ENCODE peak calls at places on chromosomes 16 and 17, in ten cellular contexts. W is psoas muscle, N is right atrium auricular region, O is CD14-positive monocyte, Z is ovary, U is MCF 10A, J is omental fat pad, V is endothelial cell, F is AG04449, P is fibroblast of lung. G is an unnamed sample.

GRCh38 chr16:88066680-88067529 is 115.7 kb downstream of the BANP start:
- DNase-seq in W (peak), N (no peak), O (peak), Z (peak), U (no peak), J (no peak), V (no peak), F (no peak), P (no peak), G (peak)

GRCh38 chr16:81896902-81897301 is 114.4 kb downstream of the SDR42E1 start:
- DNase-seq in W (no peak), N (no peak), O (no peak), Z (no peak), U (peak), J (no peak), V (no peak), F (no peak), P (no peak), G (no peak)

GRCh38 chr16:79093554-79093967 is 507.0 kb downstream of the MAF start:
- DNase-seq in W (no peak), N (no peak), O (peak), Z (no peak), U (no peak), J (no peak), V (no peak), F (no peak), P (no peak), G (no peak)

GRCh38 chr16:12000032-12000431 is 23.5 kb downstream of the SNX29 start:
- DNase-seq in W (no peak), N (no peak), O (no peak), Z (no peak), U (no peak), J (no peak), V (no peak), F (no peak), P (no peak), G (no peak)

GRCh38 chr16:17289671-17290070 is 181.1 kb downstream of the XYLT1 start:
- DNase-seq in W (no peak), N (no peak), O (no peak), Z (no peak), U (no peak), J (no peak), V (no peak), F (no peak), P (no peak), G (no peak)

GRCh38 chr16:74757347-74757746 is 17.3 kb downstream of the FA2H start:
- DNase-seq in W (no peak), N (no peak), O (no peak), Z (no peak), U (no peak), J (no peak), V (no peak), F (no peak), P (no peak), G (no peak)

GRCh38 chr16:2686912-2687507 is 4.7 kb downstream of the KCTD5 start:
- DNase-seq in W (peak), N (no peak), O (peak), Z (no peak), U (no peak), J (no peak), V (no peak), F (no peak), P (no peak), G (no peak)

GRCh38 chr17:81510798-81511549 is 1.6 kb downstream of the ACTG1 start:
- DNase-seq in W (no peak), N (no peak), O (no peak), Z (peak), U (no peak), J (no peak), V (no peak), F (no peak), P (peak), G (peak)

GRCh38 chr17:79224476-79224875 is 149.9 kb downstream of the ENGASE start:
- DNase-seq in W (no peak), N (no peak), O (no peak), Z (no peak), U (no peak), J (no peak), V (no peak), F (no peak), P (no peak), G (no peak)

GRCh38 chr17:81527591-81528383 is at the start of gene FSCN2:
- DNase-seq in W (no peak), N (no peak), O (no peak), Z (no peak), U (no peak), J (no peak), V (no peak), F (no peak), P (no peak), G (no peak)

GRCh38 chr17:2157081-2157480 is 102.2 kb downstream of the HIC1 start:
- DNase-seq in W (no peak), N (peak), O (peak), Z (no peak), U (no peak), J (no peak), V (no peak), F (no peak), P (peak), G (no peak)

GRCh38 chr16:4372315-4372577 is 598 bp downstream of the VASN start:
- DNase-seq in W (no peak), N (no peak), O (no peak), Z (no peak), U (no peak), J (no peak), V (no peak), F (no peak), P (no peak), G (no peak)

GRCh38 chr17:58703137-58703846 is 10.9 kb downstream of the RAD51C start:
- DNase-seq in W (no peak), N (no peak), O (no peak), Z (no peak), U (peak), J (no peak), V (no peak), F (peak), P (peak), G (no peak)

GRCh38 chr17:1939979-1940809 is 84.9 kb downstream of the RTN4RL1 start:
- DNase-seq in W (peak), N (no peak), O (no peak), Z (no peak), U (no peak), J (no peak), V (no peak), F (no peak), P (no peak), G (no peak)

GRCh38 chr17:57523926-57524634 is 221.0 kb downstream of the CCDC182 start:
- DNase-seq in W (peak), N (no peak), O (no peak), Z (no peak), U (peak), J (no peak), V (no peak), F (no peak), P (peak), G (no peak)

GRCh38 chr17:61402073-61402541 is 2.5 kb downstream of the TBX2 start:
- DNase-seq in W (no peak), N (no peak), O (no peak), Z (peak), U (no peak), J (no peak), V (no peak), F (no peak), P (no peak), G (no peak)

GRCh38 chr17:38654411-38655398 is 20.1 kb downstream of the EPOP start:
- DNase-seq in W (no peak), N (no peak), O (no peak), Z (no peak), U (no peak), J (no peak), V (no peak), F (no peak), P (no peak), G (no peak)

GRCh38 chr16:2147981-2148671 is at the start of gene RAB26:
- DNase-seq in W (peak), N (peak), O (no peak), Z (peak), U (peak), J (no peak), V (no peak), F (no peak), P (peak), G (peak)

GRCh38 chr16:24075929-24076716 is 180.0 kb upstream of the CACNG3 start:
- DNase-seq in W (no peak), N (peak), O (no peak), Z (no peak), U (peak), J (no peak), V (no peak), F (no peak), P (no peak), G (no peak)

GRCh38 chr16:20647736-20648135 is 49.7 kb downstream of the ACSM1 start:
- DNase-seq in W (no peak), N (no peak), O (no peak), Z (no peak), U (no peak), J (no peak), V (no peak), F (no peak), P (no peak), G (no peak)

GRCh38 chr16:50281391-50282009 is 15.1 kb downstream of the ADCY7 start:
- DNase-seq in W (peak), N (no peak), O (peak), Z (no peak), U (no peak), J (no peak), V (no peak), F (no peak), P (no peak), G (peak)

GRCh38 chr17:81556863-81557262 is 4.7 kb upstream of the FAAP100 start:
- DNase-seq in W (peak), N (no peak), O (no peak), Z (no peak), U (no peak), J (no peak), V (no peak), F (no peak), P (no peak), G (no peak)

GRCh38 chr17:62085511-62086408 is 20.7 kb upstream of the MED13 start:
- DNase-seq in W (no peak), N (no peak), O (no peak), Z (no peak), U (no peak), J (no peak), V (no peak), F (no peak), P (peak), G (no peak)

GRCh38 chr17:75346906-75347305 is 57.7 kb upstream of the SLC25A19 start:
- DNase-seq in W (no peak), N (no peak), O (no peak), Z (no peak), U (peak), J (no peak), V (no peak), F (no peak), P (peak), G (no peak)

GRCh38 chr17:11720816-11721215 is 122.5 kb downstream of the DNAH9 start:
- DNase-seq in W (no peak), N (no peak), O (no peak), Z (no peak), U (no peak), J (no peak), V (no peak), F (no peak), P (no peak), G (no peak)

GRCh38 chr17:82693168-82693867 is 5.2 kb downstream of the RAB40B start:
- DNase-seq in W (peak), N (no peak), O (no peak), Z (no peak), U (no peak), J (no peak), V (no peak), F (no peak), P (no peak), G (peak)

GRCh38 chr16:10959161-10959560 is 14.8 kb downstream of the CLEC16A start:
- DNase-seq in W (no peak), N (no peak), O (no peak), Z (no peak), U (no peak), J (no peak), V (no peak), F (no peak), P (peak), G (no peak)

GRCh38 chr16:57603110-57604024 is 25.1 kb upstream of the ADGRG1 start:
- DNase-seq in W (no peak), N (no peak), O (no peak), Z (no peak), U (no peak), J (no peak), V (no peak), F (no peak), P (no peak), G (peak)

GRCh38 chr17:66715745-66716156 is 119.2 kb upstream of the CACNG5 start:
- DNase-seq in W (no peak), N (peak), O (no peak), Z (no peak), U (peak), J (no peak), V (peak), F (peak), P (peak), G (no peak)

GRCh38 chr16:58459344-58460218 is 40.4 kb upstream of the NDRG4 start:
- DNase-seq in W (no peak), N (no peak), O (no peak), Z (no peak), U (peak), J (peak), V (no peak), F (no peak), P (peak), G (no peak)

GRCh38 chr17:81402530-81402941 is 7.3 kb downstream of the BAHCC1 start:
- DNase-seq in W (no peak), N (no peak), O (no peak), Z (no peak), U (no peak), J (no peak), V (no peak), F (no peak), P (no peak), G (no peak)

GRCh38 chr17:55456307-55457240 is 34.9 kb upstream of the MMD start:
- DNase-seq in W (no peak), N (no peak), O (no peak), Z (no peak), U (no peak), J (no peak), V (no peak), F (no peak), P (no peak), G (no peak)

GRCh38 chr17:56314026-56314425 is 160.8 kb downstream of the ANKFN1 start:
- DNase-seq in W (no peak), N (no peak), O (no peak), Z (no peak), U (peak), J (no peak), V (no peak), F (no peak), P (peak), G (no peak)

GRCh38 chr17:82897514-82898249 is 57.9 kb upstream of the ZNF750 start:
- DNase-seq in W (peak), N (no peak), O (no peak), Z (no peak), U (no peak), J (no peak), V (no peak), F (no peak), P (no peak), G (peak)

GRCh38 chr17:4965311-4965986 is 2.2 kb downstream of the SPAG7 start:
- DNase-seq in W (no peak), N (no peak), O (no peak), Z (no peak), U (no peak), J (no peak), V (no peak), F (no peak), P (no peak), G (no peak)

GRCh38 chr16:1474047-1474446 is 781 bp downstream of the CLCN7 start:
- DNase-seq in W (no peak), N (no peak), O (no peak), Z (no peak), U (no peak), J (no peak), V (no peak), F (no peak), P (no peak), G (no peak)

GRCh38 chr16:80751167-80751566 is 53.2 kb downstream of the CDYL2 start:
- DNase-seq in W (no peak), N (no peak), O (no peak), Z (no peak), U (peak), J (no peak), V (no peak), F (peak), P (peak), G (no peak)

GRCh38 chr17:48258317-48258716 is 150.8 kb downstream of the SNX11 start:
- DNase-seq in W (no peak), N (no peak), O (no peak), Z (no peak), U (no peak), J (no peak), V (no peak), F (no peak), P (no peak), G (no peak)

GRCh38 chr17:48262982-48263586 is 155.5 kb downstream of the SNX11 start:
- DNase-seq in W (no peak), N (no peak), O (no peak), Z (no peak), U (peak), J (no peak), V (no peak), F (no peak), P (no peak), G (no peak)

GRCh38 chr17:48259710-48260291 is 152.2 kb downstream of the SNX11 start:
- DNase-seq in W (no peak), N (no peak), O (no peak), Z (no peak), U (peak), J (no peak), V (no peak), F (no peak), P (peak), G (no peak)

GRCh38 chr17:48261297-48261880 is 153.8 kb downstream of the SNX11 start:
- DNase-seq in W (no peak), N (no peak), O (no peak), Z (no peak), U (peak), J (no peak), V (peak), F (no peak), P (no peak), G (no peak)
- TF ChIP-seq CTCF in W (peak), N (no peak), O (peak), Z (no peak), U (peak), J (no peak), V (peak), F (peak), P (peak), G (peak)

GRCh38 chr16:30694926-30695678 is 3.9 kb upstream of the SRCAP start:
- DNase-seq in W (no peak), N (no peak), O (no peak), Z (no peak), U (no peak), J (no peak), V (no peak), F (no peak), P (no peak), G (no peak)
- TF ChIP-seq CTCF in W (no peak), N (no peak), O (no peak), Z (no peak), U (no peak), J (no peak), V (no peak), F (no peak), P (no peak), G (no peak)

GRCh38 chr17:77233635-77234334 is 93.0 kb downstream of the SEC14L1 start:
- DNase-seq in W (no peak), N (no peak), O (peak), Z (no peak), U (peak), J (peak), V (no peak), F (no peak), P (peak), G (peak)
- TF ChIP-seq CTCF in W (no peak), N (no peak), O (no peak), Z (no peak), U (no peak), J (no peak), V (no peak), F (no peak), P (no peak), G (no peak)

GRCh38 chr17:48011405-48012150 is 26.0 kb downstream of the COPZ2 start:
- DNase-seq in W (peak), N (no peak), O (no peak), Z (no peak), U (peak), J (no peak), V (no peak), F (no peak), P (peak), G (no peak)

GRCh38 chr17:48013876-48014602 is 23.6 kb downstream of the COPZ2 start:
- DNase-seq in W (no peak), N (no peak), O (no peak), Z (no peak), U (no peak), J (no peak), V (no peak), F (no peak), P (no peak), G (no peak)

GRCh38 chr17:48010193-48010592 is 27.4 kb downstream of the COPZ2 start:
- DNase-seq in W (no peak), N (no peak), O (no peak), Z (no peak), U (no peak), J (no peak), V (no peak), F (no peak), P (no peak), G (no peak)

GRCh38 chr17:48014603-48015037 is 23.0 kb downstream of the COPZ2 start:
- DNase-seq in W (no peak), N (no peak), O (no peak), Z (no peak), U (no peak), J (no peak), V (no peak), F (no peak), P (no peak), G (no peak)

GRCh38 chr17:48012151-48012520 is 25.5 kb downstream of the COPZ2 start:
- DNase-seq in W (no peak), N (no peak), O (no peak), Z (no peak), U (no peak), J (no peak), V (peak), F (no peak), P (no peak), G (no peak)
- TF ChIP-seq CTCF in W (no peak), N (no peak), O (no peak), Z (no peak), U (no peak), J (no peak), V (no peak), F (no peak), P (no peak), G (no peak)

G was measured in chondrocyte.